ENCODE peak calls at places on chromosome 10, in four cellular contexts. I, D, R and F are unnamed samples.

GRCh38 chr10:96910488-96911395 is 78.6 kb downstream of the LCOR start:
- DNase-seq in R (no peak), D (no peak), I (peak), F (no peak)

GRCh38 chr10:78224602-78225001 is 190.9 kb downstream of the RPS24 start:
- DNase-seq in I (no peak), D (no peak), R (no peak), F (no peak)

GRCh38 chr10:11336703-11337102 is 274.7 kb downstream of the USP6NL start:
- DNase-seq in D (no peak), I (no peak), R (no peak), F (no peak)

GRCh38 chr10:1853801-1854200 is 116.5 kb upstream of the ADARB2 start:
- DNase-seq in I (no peak), R (no peak), D (no peak), F (no peak)

GRCh38 chr10:37713132-37713501 is 144.3 kb downstream of the ZNF248 start:
- DNase-seq in D (no peak), R (no peak), I (no peak), F (no peak)

GRCh38 chr10:123348721-123349120 is 194.5 kb downstream of the BUB3 start:
- DNase-seq in R (no peak), I (no peak), D (no peak), F (no peak)

GRCh38 chr10:73495226-73495883 is 469 bp downstream of the PPP3CB start:
- DNase-seq in I (peak), R (peak), D (peak), F (peak)

GRCh38 chr10:79340646-79341244 is 6.5 kb upstream of the PPIF start:
- DNase-seq in D (no peak), R (no peak), I (no peak), F (no peak)

GRCh38 chr10:126842836-126843235 is 62.4 kb upstream of the DOCK1 start:
- DNase-seq in D (no peak), R (no peak), I (no peak), F (no peak)

GRCh38 chr10:1947464-1948043 is 210.2 kb upstream of the ADARB2 start:
- DNase-seq in R (no peak), D (no peak), I (no peak), F (no peak)

GRCh38 chr10:11831520-11831951 is 8.4 kb downstream of the PROSER2 start:
- DNase-seq in I (no peak), R (no peak), D (no peak), F (no peak)

GRCh38 chr10:114026189-114027040 is 17.3 kb upstream of the ADRB1 start:
- DNase-seq in D (no peak), R (no peak), I (no peak), F (no peak)

GRCh38 chr10:131946321-131946751 is 35.4 kb downstream of the BNIP3 start:
- DNase-seq in D (no peak), I (no peak), R (no peak), F (no peak)

GRCh38 chr10:76111986-76112825 is 680.8 kb downstream of the LRMDA start:
- DNase-seq in D (no peak), R (no peak), I (peak), F (no peak)

GRCh38 chr10:129773359-129773990 is 190.6 kb downstream of the EBF3 start:
- DNase-seq in R (peak), I (peak), D (no peak), F (no peak)

GRCh38 chr10:71072820-71073205 is 139.6 kb upstream of the UNC5B start:
- DNase-seq in D (no peak), I (no peak), R (no peak), F (no peak)

GRCh38 chr10:29757551-29758297 is 123.0 kb upstream of the SVIL start:
- DNase-seq in R (no peak), D (no peak), I (no peak), F (no peak)

GRCh38 chr10:95459446-95459845 is 101.7 kb downstream of the SORBS1 start:
- DNase-seq in R (no peak), D (no peak), I (no peak), F (peak)

GRCh38 chr10:110147961-110148360 is 59.4 kb upstream of the MXI1 start:
- DNase-seq in R (no peak), D (no peak), I (no peak), F (no peak)

GRCh38 chr10:10497245-10497644 is 520.4 kb upstream of the CELF2 start:
- DNase-seq in I (no peak), R (no peak), D (no peak), F (no peak)

GRCh38 chr10:47361293-47361692 is 13.1 kb downstream of the RBP3 start:
- DNase-seq in R (peak), I (peak), D (peak), F (no peak)

GRCh38 chr10:72567421-72567820 is 58.5 kb downstream of the MICU1 start:
- DNase-seq in R (no peak), D (no peak), I (no peak), F (no peak)

GRCh38 chr10:69333205-69333604 is 54.9 kb downstream of the HK1 start:
- DNase-seq in D (no peak), I (no peak), R (no peak), F (no peak)

GRCh38 chr10:130062976-130063375 is 47.7 kb downstream of the C10orf143 start:
- DNase-seq in D (no peak), R (no peak), I (no peak), F (no peak)

GRCh38 chr10:26574783-26575182 is 122.7 kb upstream of the PDSS1 start:
- DNase-seq in D (no peak), I (no peak), R (no peak), F (no peak)

GRCh38 chr10:132299381-132300336 is 8.1 kb downstream of the STK32C start:
- DNase-seq in R (peak), I (no peak), D (peak), F (no peak)

GRCh38 chr10:101759354-101760247 is 16.3 kb downstream of the FGF8 start:
- DNase-seq in D (no peak), I (no peak), R (peak), F (no peak)

GRCh38 chr10:70799124-70799523 is 13.9 kb upstream of the TBATA start:
- DNase-seq in D (no peak), R (no peak), I (no peak), F (no peak)

GRCh38 chr10:51214207-51214896 is 140.1 kb downstream of the PRKG1 start:
- DNase-seq in I (no peak), R (no peak), D (no peak), F (no peak)

GRCh38 chr10:52106895-52107294 is 207.2 kb upstream of the DKK1 start:
- DNase-seq in D (no peak), I (no peak), R (no peak), F (no peak)

GRCh38 chr10:88232029-88232895 is 350.9 kb downstream of the RNLS start:
- DNase-seq in D (peak), R (no peak), I (no peak), F (peak)

GRCh38 chr10:95840681-95841080 is 67.1 kb upstream of the CC2D2B start:
- DNase-seq in R (no peak), D (no peak), I (no peak), F (no peak)

GRCh38 chr10:49139000-49139865 is 5.4 kb upstream of the FAM170B start:
- DNase-seq in R (no peak), D (no peak), I (no peak), F (peak)

GRCh38 chr10:125982256-125982948 is 86.0 kb downstream of the FANK1 start:
- DNase-seq in R (no peak), D (peak), I (peak), F (no peak)

GRCh38 chr10:103062854-103063642 is 130.0 kb downstream of the NT5C2 start:
- DNase-seq in D (no peak), I (no peak), R (no peak), F (no peak)

GRCh38 chr10:69642747-69643146 is 12.7 kb downstream of the FAM241B start:
- DNase-seq in I (no peak), D (no peak), R (peak), F (no peak)

GRCh38 chr10:20698837-20699236 is 198.3 kb downstream of the NEBL start:
- DNase-seq in D (no peak), R (no peak), I (no peak), F (no peak)

GRCh38 chr10:74586088-74586585 is 240.3 kb upstream of the KAT6B start:
- DNase-seq in R (no peak), D (no peak), I (peak), F (no peak)

GRCh38 chr10:3537518-3537917 is 247.5 kb downstream of the KLF6 start:
- DNase-seq in I (no peak), R (no peak), D (no peak), F (no peak)

GRCh38 chr10:3542185-3542611 is 242.8 kb downstream of the KLF6 start:
- DNase-seq in D (no peak), I (no peak), R (no peak), F (no peak)

GRCh38 chr10:3538291-3538849 is 246.6 kb downstream of the KLF6 start:
- DNase-seq in I (no peak), R (no peak), D (no peak), F (no peak)

GRCh38 chr10:3539696-3540383 is 245.2 kb downstream of the KLF6 start:
- DNase-seq in I (no peak), R (no peak), D (no peak), F (no peak)

GRCh38 chr10:3538850-3539531 is 246.0 kb downstream of the KLF6 start:
- DNase-seq in R (no peak), D (no peak), I (no peak), F (no peak)
- TF ChIP-seq EP300 in R (no peak), D (peak), I (no peak), F (no peak)

DNA sequence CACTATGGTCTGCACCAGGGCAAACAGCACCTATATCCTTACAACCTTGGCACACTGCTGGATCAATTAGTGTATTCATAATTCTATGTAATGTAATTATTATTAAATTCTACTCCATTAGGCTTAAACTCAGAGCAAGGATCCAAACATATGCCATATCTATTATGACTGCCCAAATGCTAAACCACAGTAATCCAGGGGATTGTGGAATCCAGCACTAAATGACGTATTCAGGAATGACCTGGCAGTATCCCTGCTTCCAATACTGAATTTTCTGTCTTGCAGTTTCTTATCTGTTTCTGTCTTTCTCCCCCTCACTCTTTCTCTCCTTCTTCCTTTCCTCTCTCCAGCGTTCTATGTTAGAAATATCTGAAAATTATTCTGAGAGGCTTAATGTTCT is 16.5 kb upstream of the UBE2D1 start:
- DNase-seq in R (no peak), D (no peak), I (no peak), F (no peak)
- H3K4me3 ChIP-seq in R (no peak), D (no peak), I (no peak), F (no peak)

GRCh38 chr10:31929260-31929985 is 792 bp upstream of the ARHGAP12 start:
- DNase-seq in R (peak), I (peak), D (peak), F (peak)
- TF ChIP-seq POLR2A in R (no peak), I (peak), D (no peak), F (no peak)

DNA sequence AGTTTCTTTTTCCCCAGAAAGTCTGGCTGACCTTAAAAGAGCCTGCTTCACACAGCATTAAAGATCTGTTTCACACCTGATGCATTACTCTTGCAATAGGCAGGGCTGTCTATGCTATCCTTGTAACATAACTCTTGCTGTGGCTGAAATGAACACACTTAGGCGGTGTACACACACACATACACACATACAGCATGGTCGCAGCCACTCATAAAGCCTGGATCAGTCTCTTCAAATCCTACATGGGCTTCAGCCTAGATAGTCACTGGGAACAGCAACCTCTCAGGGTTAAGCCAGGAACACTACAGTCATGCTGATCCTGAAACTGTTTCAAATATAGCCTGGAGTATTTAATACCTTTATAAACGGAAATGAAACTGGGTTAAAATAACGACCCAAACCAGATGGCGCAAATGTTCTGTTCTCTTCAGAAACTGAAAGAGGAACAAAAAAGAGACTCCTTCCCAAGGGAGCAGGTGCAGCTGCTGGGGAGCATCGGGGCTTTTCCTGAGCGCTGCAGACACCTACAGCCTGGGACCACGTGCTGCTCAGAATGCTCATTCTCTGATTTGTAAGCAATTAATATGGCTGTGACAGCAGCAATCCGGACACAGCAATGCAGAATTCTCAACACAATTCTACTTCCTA is 61.0 kb upstream of the SFMBT2 start:
- DNase-seq in I (no peak), R (no peak), D (peak), F (no peak)
- TF ChIP-seq EP300 in I (no peak), R (no peak), D (no peak), F (no peak)

GRCh38 chr10:104120512-104120902 is 1.5 kb upstream of the SFR1 start:
- DNase-seq in D (no peak), R (no peak), I (no peak), F (no peak)

GRCh38 chr10:104121485-104122272 is at the start of gene SFR1:
- DNase-seq in R (peak), D (peak), I (peak), F (peak)

GRCh38 chr10:104117839-104118323 is 4.1 kb upstream of the SFR1 start:
- DNase-seq in R (no peak), I (no peak), D (no peak), F (no peak)

GRCh38 chr10:104120903-104121484 is 977 bp upstream of the SFR1 start:
- DNase-seq in D (peak), I (peak), R (peak), F (peak)

DNA sequence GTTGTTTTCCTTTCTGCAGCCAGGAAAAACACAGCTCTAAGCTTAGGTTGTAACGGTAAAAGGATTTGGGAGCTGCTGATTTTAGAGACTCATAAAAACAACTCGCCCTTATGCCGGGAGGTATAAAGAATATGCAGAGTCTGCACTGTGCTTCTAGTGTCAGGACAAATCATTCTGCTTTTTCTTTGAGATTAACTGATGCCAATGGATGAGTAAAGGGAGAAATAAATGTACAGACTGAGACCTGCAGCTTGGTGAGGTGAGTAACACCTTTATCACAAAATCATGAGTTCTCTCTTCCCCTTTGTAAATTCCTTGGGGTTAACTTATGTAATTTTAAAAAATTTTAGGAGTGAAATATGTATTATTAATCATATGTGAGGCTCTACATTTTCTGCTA is 1.9 kb upstream of the SFR1 start:
- DNase-seq in D (no peak), I (no peak), R (no peak), F (no peak)
- H3K4me3 ChIP-seq in D (no peak), I (no peak), R (no peak), F (no peak)

GRCh38 chr10:44962870-44963738 is 3.5 kb downstream of the RASSF4 start:
- DNase-seq in D (peak), I (no peak), R (no peak), F (no peak)

GRCh38 chr10:44965104-44965503 is 5.5 kb downstream of the RASSF4 start:
- DNase-seq in I (no peak), R (no peak), D (no peak), F (no peak)

GRCh38 chr10:44965651-44966097 is 6.1 kb downstream of the RASSF4 start:
- DNase-seq in R (peak), I (no peak), D (no peak), F (no peak)

GRCh38 chr10:44961931-44962750 is 2.5 kb downstream of the RASSF4 start:
- DNase-seq in I (no peak), R (no peak), D (no peak), F (no peak)

GRCh38 chr10:44963772-44964633 is 4.4 kb downstream of the RASSF4 start:
- DNase-seq in I (no peak), R (peak), D (no peak), F (no peak)
- TF ChIP-seq POLR2A in I (no peak), R (no peak), D (no peak), F (no peak)

DNA sequence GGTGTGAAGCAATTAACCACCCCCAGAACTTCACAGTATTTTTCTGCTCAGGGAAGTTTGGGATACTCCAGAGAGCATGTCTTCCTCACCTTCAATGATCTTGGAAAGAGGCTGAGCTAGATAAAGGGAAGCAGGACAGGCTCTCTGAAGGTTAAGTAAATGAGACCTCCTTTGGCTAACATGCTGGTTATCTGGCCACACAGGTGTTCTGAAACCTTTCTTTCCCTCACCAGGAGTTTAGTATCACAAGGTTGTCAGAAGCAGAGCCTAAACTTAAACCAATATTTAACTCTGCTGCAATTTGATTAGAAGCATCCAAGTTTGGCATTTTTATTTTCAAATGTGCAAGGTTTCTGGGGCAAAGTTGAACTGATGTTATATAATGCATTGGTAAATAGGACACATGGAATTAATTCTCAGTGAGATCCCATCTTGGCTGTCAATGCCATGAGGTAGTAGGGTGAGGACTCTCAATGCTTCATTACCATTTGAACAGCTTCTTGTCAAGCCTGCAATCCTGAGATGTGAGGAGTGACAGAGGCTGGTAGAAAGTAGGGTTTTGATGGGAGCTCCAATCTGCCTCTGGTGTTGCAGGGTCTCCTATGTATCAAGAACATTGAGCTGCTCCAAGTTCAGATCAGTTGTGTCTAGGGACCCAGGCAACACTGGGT is 3.6 kb upstream of the PNLIP start:
- DNase-seq in D (no peak), R (no peak), I (no peak), F (no peak)
- TF ChIP-seq EP300 in D (no peak), R (no peak), I (no peak), F (no peak)

GRCh38 chr10:23820789-23821188 is 381.9 kb downstream of the OTUD1 start:
- DNase-seq in R (no peak), I (no peak), D (no peak), F (no peak)

GRCh38 chr10:23813687-23814086 is 374.8 kb downstream of the OTUD1 start:
- DNase-seq in D (no peak), R (no peak), I (no peak), F (no peak)

GRCh38 chr10:23818484-23818883 is 379.6 kb downstream of the OTUD1 start:
- DNase-seq in R (no peak), D (no peak), I (no peak), F (no peak)
- H3K4me3 ChIP-seq in R (no peak), D (no peak), I (no peak), F (no peak)